ENCODE peak calls at places on chromosomes 5 and 9, in four cellular contexts. L is breast epithelium, P is uterus, F is heart left ventricle. T is an unnamed sample.

GRCh38 chr5:158543539-158544387 is 556.0 kb downstream of the EBF1 start:
- DNase-seq in L (no peak), P (no peak), F (no peak), T (no peak)

GRCh38 chr5:129698661-129699060 is 49.2 kb upstream of the MINAR2 start:
- DNase-seq in L (no peak), P (no peak), F (no peak), T (no peak)

GRCh38 chr9:137150485-137151060 is 11.6 kb downstream of the GRIN1 start:
- DNase-seq in L (no peak), P (no peak), F (no peak), T (peak)

GRCh38 chr5:83000922-83001321 is 76.3 kb downstream of the TMEM167A start:
- DNase-seq in L (no peak), P (no peak), F (no peak), T (no peak)

GRCh38 chr9:6096821-6097220 is 81.4 kb upstream of the RANBP6 start:
- DNase-seq in L (no peak), P (no peak), F (no peak), T (no peak)

GRCh38 chr5:180070726-180071417 is 687 bp downstream of the RNF130 start:
- DNase-seq in L (no peak), P (peak), F (no peak), T (no peak)

GRCh38 chr9:92774274-92774673 is 9.6 kb upstream of the BICD2 start:
- DNase-seq in L (no peak), P (no peak), F (no peak), T (no peak)

GRCh38 chr5:72378636-72379289 is 58.6 kb downstream of the PTCD2 start:
- DNase-seq in L (no peak), P (no peak), F (no peak), T (no peak)

GRCh38 chr5:88304356-88304755 is 35.7 kb upstream of the TMEM161B start:
- DNase-seq in L (no peak), P (no peak), F (no peak), T (no peak)

GRCh38 chr9:13728121-13728520 is 448.6 kb upstream of the MPDZ start:
- DNase-seq in L (no peak), P (no peak), F (no peak), T (no peak)

GRCh38 chr5:35919191-35919590 is 19.2 kb downstream of the CAPSL start:
- DNase-seq in L (no peak), P (no peak), F (no peak), T (no peak)

GRCh38 chr5:59069438-59070079 is 486.7 kb downstream of the RAB3C start:
- DNase-seq in L (no peak), P (peak), F (no peak), T (no peak)

GRCh38 chr5:132815454-132815853 is 2.4 kb downstream of the SOWAHA start:
- DNase-seq in L (no peak), P (no peak), F (no peak), T (no peak)

GRCh38 chr5:56711191-56711590 is 104.2 kb upstream of the MAP3K1 start:
- DNase-seq in L (no peak), P (no peak), F (no peak), T (no peak)

GRCh38 chr5:36637101-36637500 is 30.7 kb downstream of the SLC1A3 start:
- DNase-seq in L (no peak), P (no peak), F (no peak), T (no peak)

GRCh38 chr5:98540056-98540455 is 233.4 kb upstream of the RGMB start:
- DNase-seq in L (no peak), P (no peak), F (no peak), T (no peak)

GRCh38 chr5:142109356-142110045 is 922 bp downstream of the NDFIP1 start:
- DNase-seq in L (no peak), P (peak), F (no peak), T (peak)

GRCh38 chr9:121135642-121136041 is 60.9 kb downstream of the CNTRL start:
- DNase-seq in L (no peak), P (no peak), F (no peak), T (no peak)

DNA sequence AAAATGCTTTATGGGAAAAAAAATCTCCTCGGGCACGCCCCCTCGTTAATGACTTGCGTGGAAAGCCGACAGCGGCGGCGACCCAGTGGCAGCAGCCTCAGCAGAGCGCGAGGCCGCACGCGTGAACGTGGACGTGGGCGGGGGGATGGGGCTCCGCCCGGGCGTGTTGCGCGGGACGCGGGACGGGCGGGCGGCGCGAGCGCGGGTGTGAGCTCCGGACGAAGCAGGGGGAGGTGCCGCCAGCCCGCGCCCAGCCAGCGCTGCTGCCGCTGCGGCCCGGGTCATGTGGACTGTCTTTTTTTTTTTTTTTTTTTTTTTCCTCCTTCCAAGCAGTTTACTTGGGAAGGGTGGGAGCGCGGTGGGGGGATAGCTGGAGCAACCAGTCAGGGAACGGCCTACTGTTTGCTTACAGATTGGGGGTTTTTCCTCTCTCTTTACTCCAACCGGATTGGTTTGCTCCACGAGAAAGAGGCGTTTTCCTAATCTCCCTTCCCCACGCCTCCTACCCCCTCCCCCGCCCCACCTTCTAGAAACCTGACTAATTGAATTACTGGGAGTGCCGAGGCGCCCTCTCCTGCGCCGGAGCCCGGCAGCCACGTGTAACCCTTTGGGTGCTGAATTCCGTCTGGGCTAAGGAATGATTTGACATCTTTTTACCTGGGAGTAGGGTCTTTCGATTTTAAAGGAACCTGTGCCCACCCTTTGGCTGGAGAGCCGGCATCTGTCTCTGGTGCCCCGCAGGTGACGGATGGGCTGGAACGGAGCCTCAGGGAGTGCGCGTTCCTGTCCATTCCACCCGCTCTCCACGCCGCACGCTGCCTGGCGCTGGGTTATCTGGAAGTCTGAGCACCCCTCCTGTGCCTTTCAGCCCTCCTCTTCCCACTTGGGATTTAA is 1.7 kb upstream of the EFNA5 start:
- DNase-seq in L (peak), P (peak), F (peak), T (peak)
- TF ChIP-seq POLR2A in L (no peak), P (no peak), F (no peak), T (no peak)

GRCh38 chr9:35829084-35829763 is at the start of gene TMEM8B:
- DNase-seq in L (peak), P (peak), F (peak), T (peak)
- TF ChIP-seq POLR2A in L (no peak), P (peak), F (no peak), T (no peak)

GRCh38 chr5:141040763-141041426 is 10.3 kb upstream of the PCDHB1 start:
- DNase-seq in L (peak), P (peak), F (peak), T (peak)
- TF ChIP-seq POLR2A in L (peak), P (no peak), F (no peak), T (no peak)

GRCh38 chr5:149452665-149453617 is 73.8 kb upstream of the IL17B start:
- DNase-seq in L (no peak), P (peak), F (peak), T (no peak)

GRCh38 chr5:149453618-149454415 is 74.7 kb upstream of the IL17B start:
- DNase-seq in L (no peak), P (no peak), F (no peak), T (no peak)

GRCh38 chr5:149448831-149449714 is 70.0 kb upstream of the IL17B start:
- DNase-seq in L (no peak), P (no peak), F (no peak), T (no peak)

GRCh38 chr5:149450199-149450598 is 71.1 kb upstream of the IL17B start:
- DNase-seq in L (peak), P (peak), F (peak), T (no peak)

GRCh38 chr5:149452007-149452664 is 73.0 kb upstream of the IL17B start:
- DNase-seq in L (no peak), P (peak), F (peak), T (no peak)
- TF ChIP-seq POLR2A in L (no peak), P (peak), F (no peak), T (no peak)

DNA sequence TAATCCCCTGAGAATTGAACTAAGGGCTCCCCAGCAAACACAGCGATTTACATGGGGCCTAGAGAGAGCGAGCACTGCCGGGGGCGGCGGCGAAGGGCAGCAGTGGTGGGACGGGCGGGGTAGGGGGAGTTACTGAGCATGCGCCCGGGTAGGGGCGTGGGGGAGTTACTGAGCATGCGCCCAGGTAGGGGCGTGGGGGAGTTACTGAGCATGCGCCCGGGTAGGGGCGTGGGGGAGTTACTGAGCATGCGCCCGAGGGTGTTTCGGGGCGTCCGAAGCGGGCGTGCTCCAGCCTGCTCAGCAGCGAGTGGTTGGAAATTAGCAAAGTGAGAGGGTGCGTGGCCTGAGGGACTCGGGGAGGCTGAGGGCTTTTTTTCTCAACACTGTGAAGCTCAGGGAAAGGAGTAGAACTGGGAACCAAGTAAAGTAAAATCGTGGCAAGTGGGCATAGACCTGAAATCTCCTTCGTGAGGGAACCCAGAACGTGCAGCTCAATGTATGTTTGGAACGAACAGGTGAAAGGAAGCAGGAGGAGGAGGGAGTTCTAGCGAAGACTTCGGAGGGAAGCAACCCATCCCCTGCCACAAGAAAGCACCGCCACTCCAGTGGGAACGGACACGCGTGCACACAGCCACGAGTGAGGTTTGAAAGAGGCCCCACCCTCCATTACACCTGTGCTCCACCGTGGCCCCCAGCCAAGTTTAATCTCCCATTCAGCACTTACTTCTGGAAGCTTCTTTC is 255.5 kb downstream of the DOCK8 start:
- DNase-seq in L (peak), P (peak), F (peak), T (peak)
- TF ChIP-seq POLR2A in L (no peak), P (no peak), F (no peak), T (peak)

GRCh38 chr5:112923148-112923917 is 1.3 kb upstream of the REEP5 start:
- DNase-seq in L (no peak), P (no peak), F (no peak), T (no peak)

GRCh38 chr5:112918679-112919078 is 3.3 kb downstream of the REEP5 start:
- DNase-seq in L (no peak), P (no peak), F (no peak), T (no peak)

GRCh38 chr5:112923988-112924387 is 2.0 kb upstream of the REEP5 start:
- DNase-seq in L (no peak), P (no peak), F (no peak), T (no peak)

GRCh38 chr5:112921833-112922817 is at the start of gene REEP5:
- DNase-seq in L (peak), P (peak), F (peak), T (peak)

DNA sequence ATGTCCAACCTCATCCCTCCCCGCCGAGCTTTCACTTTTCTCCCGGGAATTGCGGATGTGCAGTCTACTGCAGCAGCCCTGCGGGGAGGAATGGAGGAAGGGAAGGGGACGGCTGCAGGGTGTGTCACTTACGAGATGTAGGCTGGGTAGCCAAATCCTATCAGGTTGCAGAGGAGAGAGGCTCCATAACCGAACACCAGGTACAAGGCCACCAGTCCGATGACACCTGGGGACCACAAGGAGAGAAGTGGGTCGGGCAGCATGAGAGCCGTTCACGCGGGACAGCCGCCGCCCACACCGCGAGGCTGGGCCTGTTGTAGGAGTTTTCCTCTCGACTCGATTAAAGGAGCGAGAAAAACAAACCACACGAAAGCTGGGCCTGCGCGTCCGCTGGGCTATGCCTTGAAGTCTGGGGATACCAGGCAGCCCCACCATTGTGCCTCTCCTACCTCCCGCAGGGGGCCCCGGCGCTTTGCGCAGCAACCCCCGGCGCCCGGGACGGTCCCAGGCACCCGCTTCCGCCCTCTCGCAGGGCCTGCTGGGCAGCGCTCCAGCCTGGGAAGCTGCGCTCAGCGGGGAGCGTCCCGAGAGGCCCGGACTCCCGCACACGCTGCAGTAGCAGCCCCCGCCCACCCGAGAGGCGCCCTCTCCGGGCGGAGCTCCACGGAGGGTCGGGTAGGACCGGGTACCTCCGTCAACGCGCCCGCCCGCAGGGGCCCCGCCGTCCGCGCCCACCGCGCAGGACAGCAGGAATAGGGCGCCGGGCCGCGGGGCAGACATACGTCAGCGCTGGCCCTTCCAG is 795 bp downstream of the REEP5 start:
- DNase-seq in L (no peak), P (peak), F (peak), T (peak)
- TF ChIP-seq POLR2A in L (peak), P (peak), F (no peak), T (no peak)

T was measured in GM12891.